ENCODE peak calls at places on chromosomes 1 and 21, in six cellular contexts. Z, R, P, S, T and V are unnamed samples.

GRCh38 chr21:36825683-36826082 is 126.8 kb downstream of the SIM2 start:
- DNase-seq in Z (no peak), R (no peak), P (no peak), S (no peak), T (no peak), V (no peak)

GRCh38 chr1:27001570-27002360 is 8.3 kb downstream of the TRNP1 start:
- DNase-seq in Z (no peak), R (no peak), P (peak), S (peak), T (peak), V (peak)

GRCh38 chr1:112450773-112451172 is 54.8 kb downstream of the CTTNBP2NL start:
- DNase-seq in Z (no peak), R (no peak), P (no peak), S (no peak), T (no peak), V (no peak)

GRCh38 chr1:221347706-221348105 is 394.2 kb downstream of the DUSP10 start:
- DNase-seq in Z (no peak), R (no peak), P (no peak), S (no peak), T (peak), V (no peak)

GRCh38 chr21:28256420-28256831 is 736.3 kb downstream of the LTN1 start:
- DNase-seq in Z (no peak), R (no peak), P (no peak), S (no peak), T (peak), V (no peak)

GRCh38 chr1:38783659-38784229 is 75.8 kb downstream of the RRAGC start:
- DNase-seq in Z (peak), R (no peak), P (no peak), S (no peak), T (peak), V (peak)

GRCh38 chr1:106254748-106255147 is 801.7 kb upstream of the PRMT6 start:
- DNase-seq in Z (no peak), R (no peak), P (no peak), S (no peak), T (no peak), V (peak)

GRCh38 chr1:154589780-154590179 is 18.2 kb downstream of the ADAR start:
- DNase-seq in Z (no peak), R (no peak), P (no peak), S (no peak), T (no peak), V (no peak)

GRCh38 chr21:41167348-41168342 is at the start of gene BACE2:
- DNase-seq in Z (peak), R (peak), P (no peak), S (peak), T (no peak), V (no peak)

GRCh38 chr1:218421531-218421930 is 76.4 kb downstream of the TGFB2 start:
- DNase-seq in Z (no peak), R (no peak), P (no peak), S (no peak), T (no peak), V (no peak)

GRCh38 chr1:154170547-154171221 is 15.8 kb upstream of the NUP210L start:
- DNase-seq in Z (no peak), R (no peak), P (no peak), S (no peak), T (no peak), V (no peak)

GRCh38 chr21:29114765-29115164 is 15.7 kb upstream of the MAP3K7CL start:
- DNase-seq in Z (no peak), R (no peak), P (no peak), S (peak), T (no peak), V (no peak)

GRCh38 chr1:232951605-232952004 is 1.2 kb downstream of the NTPCR start:
- DNase-seq in Z (no peak), R (no peak), P (no peak), S (no peak), T (no peak), V (no peak)

GRCh38 chr1:232949636-232950196 is 695 bp upstream of the NTPCR start:
- DNase-seq in Z (no peak), R (no peak), P (no peak), S (no peak), T (no peak), V (no peak)

GRCh38 chr1:232950197-232950918 is at the start of gene NTPCR:
- DNase-seq in Z (peak), R (peak), P (peak), S (peak), T (peak), V (peak)

GRCh38 chr1:232952514-232953175 is 2.2 kb downstream of the NTPCR start:
- DNase-seq in Z (peak), R (peak), P (peak), S (peak), T (peak), V (peak)

DNA sequence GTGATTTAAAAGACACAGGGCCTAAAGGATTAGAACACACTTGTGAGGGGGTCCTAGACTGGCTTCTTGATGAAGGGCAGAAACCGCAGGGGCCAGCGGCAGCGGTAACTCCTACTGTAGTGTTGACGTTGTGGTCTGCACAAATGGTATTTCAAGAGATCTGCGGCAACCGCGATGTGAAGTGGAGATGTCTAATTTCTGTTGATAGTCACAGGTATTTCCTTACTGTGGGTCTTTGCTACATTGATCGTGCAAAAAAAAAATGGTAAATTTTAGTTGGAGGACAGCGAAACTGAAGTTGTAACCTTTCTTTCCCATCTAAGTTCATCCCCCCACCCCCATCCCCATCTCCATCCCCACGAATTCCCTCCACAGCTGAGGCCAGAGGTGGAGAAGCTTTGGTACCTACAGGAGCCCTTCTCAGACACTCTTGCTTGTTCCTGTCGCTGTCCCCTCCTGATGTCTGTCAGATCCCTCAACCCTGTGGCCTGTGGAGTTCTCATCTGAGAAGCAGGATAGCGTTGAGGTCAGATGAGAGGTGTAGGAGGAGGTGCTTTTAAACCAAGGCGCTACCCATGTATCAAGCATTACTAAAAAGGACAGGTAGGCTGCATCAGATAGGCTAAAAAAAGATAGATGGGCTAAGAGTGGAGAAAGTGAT is 638 bp downstream of the NTPCR start:
- DNase-seq in Z (peak), R (peak), P (no peak), S (peak), T (peak), V (peak)
- TF ChIP-seq MYC in Z (no peak), R (no peak), P (no peak), S (no peak), T (no peak), V (no peak)

DNA sequence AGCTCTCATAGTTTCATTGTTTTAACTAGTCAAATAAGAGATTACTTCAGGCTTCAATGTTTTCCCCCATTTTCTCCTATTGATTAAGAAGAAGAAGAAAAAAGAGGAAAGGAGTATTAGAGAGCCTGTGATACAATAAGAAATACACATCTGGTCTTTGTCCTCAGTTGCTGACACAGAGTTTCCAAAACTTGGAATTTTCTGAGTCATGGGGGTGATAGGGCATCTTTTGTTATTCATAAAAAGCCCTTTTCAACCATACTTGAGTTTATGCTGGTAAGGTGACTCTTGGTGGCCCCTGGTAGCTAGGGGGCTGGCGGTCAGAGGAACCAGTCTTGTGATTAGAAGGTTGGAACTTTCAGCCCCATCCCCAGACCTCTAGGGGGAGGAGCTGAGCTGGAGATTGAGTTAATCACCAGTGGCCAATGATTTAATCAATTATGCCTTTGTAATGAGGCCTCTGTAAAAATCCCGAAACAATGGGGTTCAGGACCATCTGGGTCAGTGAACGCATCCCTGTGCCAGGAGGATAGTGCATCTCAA is 28.9 kb upstream of the KLF18 start:
- DNase-seq in Z (no peak), R (no peak), P (no peak), S (no peak), T (no peak), V (no peak)
- TF ChIP-seq MAX in Z (no peak), R (no peak), P (no peak), S (no peak), T (no peak), V (no peak)

DNA sequence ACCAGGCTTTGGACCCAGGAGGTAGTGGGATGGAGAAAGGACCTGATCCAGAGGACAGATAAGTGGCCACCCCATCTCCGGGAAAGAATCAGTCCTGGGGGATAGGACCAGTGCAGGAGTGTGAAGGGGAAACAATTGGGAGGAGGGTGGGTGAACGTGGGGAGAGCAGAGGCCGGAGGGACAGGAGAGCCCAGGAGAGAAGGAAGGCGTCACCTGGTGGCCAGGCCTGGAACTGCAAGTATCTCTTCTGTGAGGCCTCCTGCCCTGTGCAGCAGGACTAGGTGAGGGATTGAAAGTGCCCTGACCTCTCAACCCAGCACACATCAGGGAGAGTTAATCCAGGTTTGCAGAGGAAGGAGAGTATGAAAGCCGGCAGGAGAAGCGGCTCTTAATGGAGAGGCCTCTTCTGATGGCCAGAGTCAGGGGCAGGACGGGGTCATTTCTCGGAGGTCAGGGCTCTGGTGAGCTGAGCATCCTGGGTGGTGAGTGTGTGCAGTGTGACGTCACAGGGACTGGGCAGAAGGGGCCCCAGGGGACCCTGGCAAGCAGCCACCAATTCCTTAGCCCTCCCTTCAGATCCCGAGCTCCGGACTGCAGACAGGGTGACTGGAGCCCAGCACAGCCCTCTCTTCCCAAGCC is 9.2 kb upstream of the LAD1 start:
- DNase-seq in Z (peak), R (peak), P (no peak), S (peak), T (peak), V (peak)
- TF ChIP-seq MYC in Z (no peak), R (no peak), P (no peak), S (no peak), T (no peak), V (no peak)

GRCh38 chr1:42745851-42746250 is 5.8 kb upstream of the CLDN19 start:
- DNase-seq in Z (no peak), R (no peak), P (no peak), S (no peak), T (no peak), V (no peak)
- TF ChIP-seq MAX in Z (no peak), R (no peak), P (no peak), S (no peak), T (no peak), V (no peak)

DNA sequence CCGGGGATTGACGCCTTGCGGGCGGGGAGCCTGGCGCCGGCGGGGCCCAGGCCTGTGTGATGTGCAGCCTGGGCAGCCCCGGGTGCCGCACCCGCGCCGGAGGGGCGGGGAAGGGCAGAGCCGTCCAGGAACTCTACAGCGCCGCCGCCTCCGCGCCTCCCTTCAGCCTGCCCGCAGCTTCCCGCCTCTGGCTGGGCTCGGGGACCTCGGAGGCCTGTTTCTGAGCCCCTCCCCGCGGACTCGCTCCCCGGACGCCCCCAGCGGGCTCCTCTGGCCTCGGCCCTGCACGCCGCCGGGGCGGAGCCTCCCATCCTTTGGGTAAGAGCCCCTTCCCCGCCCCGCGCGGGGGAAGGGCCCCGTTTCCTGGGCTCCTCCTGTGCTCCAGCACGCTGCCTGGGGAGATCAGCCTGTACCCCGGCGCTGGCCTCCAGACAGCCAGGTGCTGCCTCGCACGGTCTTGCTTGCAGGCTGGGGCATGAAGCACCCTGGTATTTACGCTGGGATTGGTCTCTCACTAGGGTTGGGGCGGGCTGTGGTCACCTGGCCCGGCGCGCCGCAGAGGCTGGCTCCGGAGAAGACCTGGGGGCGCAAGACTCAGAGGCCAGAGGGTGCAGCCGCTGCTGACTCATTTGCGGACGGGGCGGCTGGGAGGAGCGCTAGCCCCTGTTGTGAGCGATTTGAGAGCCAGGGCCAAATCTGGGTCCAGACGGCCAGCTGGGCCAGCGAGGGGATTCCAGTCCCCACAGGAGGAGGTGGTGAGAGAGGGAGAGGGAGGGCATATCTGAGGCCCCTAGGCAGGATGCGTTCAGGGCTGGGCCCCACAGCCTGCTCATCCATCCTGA is 5.7 kb upstream of the ACOT11 start:
- DNase-seq in Z (peak), R (peak), P (peak), S (peak), T (peak), V (peak)
- TF ChIP-seq MYC in Z (no peak), R (no peak), P (no peak), S (no peak), T (peak), V (peak)